ENCODE peak calls at places on chromosomes 5 and 9, in four cellular contexts. T, Q, M and I are unnamed samples.
A peak's percentile ranks its signal among the peaks of the same experiment; 100 is the strongest.

GRCh38 chr5:121805931-121806330 is 45.8 kb upstream of the FTMT start:
- DNase-seq in T (no peak), Q (no peak), M (no peak), I (no peak)

GRCh38 chr5:169296456-169297220 is 4.3 kb downstream of the SLIT3 start:
- DNase-seq in T (no peak), Q (no peak), M (no peak), I (no peak)

GRCh38 chr5:128436825-128437224 is 101.2 kb downstream of the FBN2 start:
- DNase-seq in T (no peak), Q (no peak), M (no peak), I (peak; percentile 76)

GRCh38 chr5:177332896-177333260 is 18.6 kb downstream of the LMAN2 start:
- DNase-seq in T (no peak), Q (no peak), M (no peak), I (no peak)

GRCh38 chr5:123080215-123080614 is 8.8 kb upstream of the PRDM6 start:
- DNase-seq in T (no peak), Q (no peak), M (no peak), I (no peak)

GRCh38 chr9:134268308-134268724 is 57.9 kb upstream of the RXRA start:
- DNase-seq in T (no peak), Q (peak; percentile 59), M (no peak), I (no peak)

GRCh38 chr9:35367451-35367850 is 122.5 kb upstream of the RUSC2 start:
- DNase-seq in T (no peak), Q (no peak), M (no peak), I (no peak)

GRCh38 chr5:157464518-157465171 is 4.6 kb downstream of the NIPAL4 start:
- DNase-seq in T (no peak), Q (peak; percentile 28), M (peak; percentile 56), I (peak; percentile 76)

GRCh38 chr5:4097194-4097593 is 501.6 kb downstream of the IRX1 start:
- DNase-seq in T (no peak), Q (no peak), M (no peak), I (no peak)

GRCh38 chr9:84694248-84694647 is 24.7 kb downstream of the NTRK2 start:
- DNase-seq in T (no peak), Q (peak; percentile 59), M (no peak), I (no peak)

GRCh38 chr5:62011072-62011664 is 294.8 kb upstream of the KIF2A start:
- DNase-seq in T (no peak), Q (no peak), M (no peak), I (no peak)

GRCh38 chr9:113875917-113876805 is at the start of gene ZNF618:
- DNase-seq in T (no peak), Q (no peak), M (peak; percentile 32), I (no peak)

GRCh38 chr9:20512106-20512505 is 110.2 kb downstream of the MLLT3 start:
- DNase-seq in T (no peak), Q (no peak), M (no peak), I (no peak)
- TF ChIP-seq EGR1 in T (no peak), Q (no peak), M (no peak), I (no peak)

GRCh38 chr5:96567188-96567587 is 95.0 kb upstream of the CAST start:
- DNase-seq in T (no peak), Q (no peak), M (no peak), I (no peak)

GRCh38 chr5:96565843-96566242 is 96.3 kb upstream of the CAST start:
- DNase-seq in T (no peak), Q (no peak), M (peak; percentile 16), I (no peak)

GRCh38 chr5:96566775-96567174 is 95.4 kb upstream of the CAST start:
- DNase-seq in T (no peak), Q (no peak), M (no peak), I (no peak)

GRCh38 chr5:96563816-96564215 is 98.4 kb upstream of the CAST start:
- DNase-seq in T (no peak), Q (no peak), M (no peak), I (no peak)

GRCh38 chr5:96562614-96563013 is 99.6 kb upstream of the CAST start:
- DNase-seq in T (no peak), Q (no peak), M (no peak), I (no peak)
- TF ChIP-seq MAX in T (no peak), Q (no peak), M (no peak), I (no peak)

GRCh38 chr5:26487553-26487952 is 550.8 kb downstream of the CDH9 start:
- DNase-seq in T (no peak), Q (no peak), M (no peak), I (no peak)

GRCh38 chr5:26486631-26487030 is 551.8 kb downstream of the CDH9 start:
- DNase-seq in T (no peak), Q (no peak), M (no peak), I (no peak)

GRCh38 chr5:26482817-26483375 is 555.5 kb downstream of the CDH9 start:
- DNase-seq in T (peak; percentile 51), Q (no peak), M (peak; percentile 32), I (peak; percentile 4)

DNA sequence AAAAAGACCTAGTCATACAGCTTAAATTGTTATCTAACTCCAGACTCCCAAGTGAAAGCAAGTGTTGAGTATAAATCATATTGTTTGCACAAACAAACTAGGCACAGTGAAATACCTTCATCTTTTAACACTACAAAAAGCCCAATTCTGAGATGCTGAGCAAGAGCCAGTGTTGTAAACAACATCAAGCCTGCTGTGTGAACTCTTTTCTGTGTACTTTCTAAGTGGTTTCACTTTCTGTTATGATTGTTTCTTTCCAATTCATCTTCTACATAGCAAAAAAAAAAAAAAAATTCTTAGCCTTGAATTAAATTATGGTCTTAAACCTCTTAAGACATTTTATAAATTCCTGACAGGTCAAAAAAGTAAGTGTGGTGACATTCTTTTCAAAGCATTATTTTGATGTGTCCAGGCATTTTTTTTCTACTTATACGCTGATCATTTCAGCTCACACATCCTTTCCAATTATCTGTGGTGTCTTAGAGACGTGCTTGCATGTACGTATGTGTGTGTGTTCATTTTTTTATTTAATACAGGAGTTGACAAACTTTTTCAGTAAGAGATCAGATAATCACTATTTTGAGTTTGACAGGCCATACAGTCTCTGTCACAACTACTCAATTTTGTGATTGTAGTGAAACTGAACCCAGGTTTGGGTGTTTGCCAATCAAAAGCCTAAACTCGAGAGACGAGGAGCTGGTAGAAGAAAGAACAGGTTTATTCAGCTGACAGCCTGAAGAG is 556.1 kb downstream of the CDH9 start:
- DNase-seq in T (no peak), Q (no peak), M (no peak), I (no peak)
- TF ChIP-seq EGR1 in T (no peak), Q (no peak), M (no peak), I (no peak)

GRCh38 chr5:139900546-139901250 is 105.1 kb downstream of the PSD2 start:
- DNase-seq in T (no peak), Q (no peak), M (no peak), I (no peak)
- TF ChIP-seq MAX in T (no peak), Q (no peak), M (no peak), I (no peak)

GRCh38 chr9:89425921-89426388 is 72.0 kb downstream of the SEMA4D start:
- DNase-seq in T (no peak), Q (no peak), M (no peak), I (no peak)

GRCh38 chr9:89425024-89425805 is 72.7 kb downstream of the SEMA4D start:
- DNase-seq in T (no peak), Q (no peak), M (no peak), I (no peak)

GRCh38 chr9:89427621-89428221 is 70.2 kb downstream of the SEMA4D start:
- DNase-seq in T (no peak), Q (no peak), M (no peak), I (no peak)

GRCh38 chr9:89428222-89428761 is 69.6 kb downstream of the SEMA4D start:
- DNase-seq in T (no peak), Q (no peak), M (no peak), I (no peak)

GRCh38 chr9:89426389-89426961 is 71.4 kb downstream of the SEMA4D start:
- DNase-seq in T (no peak), Q (peak; percentile 96), M (no peak), I (no peak)
- TF ChIP-seq EGR1 in T (no peak), Q (no peak), M (no peak), I (no peak)

DNA sequence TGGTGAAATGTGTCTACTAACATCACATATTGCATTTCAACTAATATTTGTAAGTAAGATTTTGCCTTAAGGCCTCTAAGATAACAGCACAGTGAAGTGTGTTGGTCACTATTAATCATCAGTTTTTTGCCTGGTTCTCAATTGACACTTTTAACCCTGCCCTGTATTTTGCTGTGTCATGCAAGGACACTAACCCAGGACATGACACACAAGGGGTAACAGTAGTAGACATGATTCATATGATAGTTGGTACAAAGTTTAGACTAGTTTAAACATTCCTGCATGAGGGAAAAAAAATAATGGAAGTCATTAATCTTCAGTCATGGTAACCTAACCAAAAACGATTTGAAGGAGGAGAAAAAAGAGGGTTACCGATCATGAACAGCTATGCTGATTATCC is 207.0 kb downstream of the DEPDC1B start:
- DNase-seq in T (no peak), Q (no peak), M (peak; percentile 5), I (no peak)
- TF ChIP-seq MAX in T (no peak), Q (no peak), M (no peak), I (no peak)

GRCh38 chr5:102799017-102799416 is 43.9 kb downstream of the PAM start:
- DNase-seq in T (no peak), Q (no peak), M (no peak), I (no peak)
- TF ChIP-seq EGR1 in T (no peak), Q (no peak), M (no peak), I (no peak)

DNA sequence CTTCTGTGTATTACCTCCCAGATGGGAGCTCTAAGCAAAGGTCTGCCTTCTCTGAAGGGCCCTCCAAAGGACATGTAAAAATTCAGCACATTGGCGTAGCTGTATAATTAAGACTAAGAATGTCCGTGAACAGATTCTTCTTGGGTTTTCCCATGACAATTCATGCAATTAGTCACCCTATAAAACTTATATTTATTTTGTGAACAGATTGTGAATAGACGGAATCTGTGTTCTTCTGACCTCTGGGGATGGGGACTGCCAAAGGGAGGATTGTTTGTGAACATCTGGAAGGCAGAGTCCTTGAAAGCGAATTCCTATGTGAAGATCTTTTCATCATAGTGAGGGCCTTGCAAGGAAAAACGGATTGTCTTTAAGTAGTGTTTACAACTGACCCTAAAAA is 111.3 kb downstream of the EGFLAM start:
- DNase-seq in T (no peak), Q (no peak), M (no peak), I (no peak)
- TF ChIP-seq MAX in T (no peak), Q (no peak), M (no peak), I (no peak)

GRCh38 chr5:1054799-1055775 is 46.5 kb downstream of the NKD2 start:
- DNase-seq in T (no peak), Q (no peak), M (no peak), I (no peak)
- TF ChIP-seq EGR1 in T (no peak), Q (no peak), M (no peak), I (no peak)

DNA sequence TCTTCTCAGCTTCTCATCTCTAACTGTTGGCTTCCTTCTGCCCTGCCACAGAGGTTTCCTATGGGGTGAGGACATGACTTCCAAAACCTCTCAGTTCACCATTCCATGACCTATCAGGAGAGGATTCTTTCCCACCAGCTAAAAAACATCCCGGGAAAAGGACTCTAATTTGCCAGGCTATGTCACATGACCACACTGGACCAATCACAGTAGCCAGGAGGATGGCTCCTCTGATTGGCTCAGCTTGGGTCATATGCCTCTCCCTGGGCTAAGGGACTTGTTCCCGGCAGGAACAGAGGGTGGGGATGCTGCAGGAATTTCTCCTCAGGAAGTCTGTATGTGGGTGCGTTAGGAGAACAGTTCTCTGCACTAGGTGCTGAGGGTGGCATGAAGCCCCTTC is 40.3 kb upstream of the XPA start:
- DNase-seq in T (no peak), Q (no peak), M (peak; percentile 54), I (peak; percentile 15)
- TF ChIP-seq MAX in T (no peak), Q (no peak), M (no peak), I (no peak)